ENCODE peak calls at places on chromosomes 11 and 22, in nine cellular contexts. One of them, this sample, is unnamed.

GRCh38 chr11:4187055-4187988 is 92.7 kb downstream of the RRM1 start:
- DNase-seq in NCI-H460: peak; percentile 66
- DNase-seq in GM23338: peak; percentile 91
- DNase-seq in left colon: peak; percentile 85
- DNase-seq in AG08396: peak; percentile 94
- DNase-seq in COR-L47: peak; percentile 59
- DNase-seq in left ventricle myocardium inferior: peak; percentile 93
- DNase-seq in effector CD4-positive, alpha-beta T cell: peak; percentile 74
- DNase-seq in germinal center: peak; percentile 85
- DNase-seq in this sample: peak; percentile 74

GRCh38 chr22:33921576-33922181 is 1.4 kb upstream of the LARGE1 start:
- DNase-seq in NCI-H460: no peak
- DNase-seq in GM23338: peak; percentile 93
- DNase-seq in left colon: peak; percentile 54
- DNase-seq in AG08396: peak; percentile 78
- DNase-seq in COR-L47: no peak
- DNase-seq in left ventricle myocardium inferior: peak; percentile 68
- DNase-seq in effector CD4-positive, alpha-beta T cell: no peak
- DNase-seq in germinal center: peak; percentile 39
- DNase-seq in this sample: no peak

GRCh38 chr11:28146123-28146751 is 38.0 kb downstream of the METTL15 start:
- DNase-seq in NCI-H460: peak; percentile 39
- DNase-seq in GM23338: no peak
- DNase-seq in left colon: no peak
- DNase-seq in AG08396: peak; percentile 68
- DNase-seq in COR-L47: no peak
- DNase-seq in left ventricle myocardium inferior: no peak
- DNase-seq in effector CD4-positive, alpha-beta T cell: no peak
- DNase-seq in germinal center: no peak
- DNase-seq in this sample: no peak

GRCh38 chr11:134414772-134415765 is 3.0 kb upstream of the B3GAT1 start:
- DNase-seq in NCI-H460: no peak
- DNase-seq in GM23338: no peak
- DNase-seq in left colon: no peak
- DNase-seq in AG08396: no peak
- DNase-seq in COR-L47: no peak
- DNase-seq in left ventricle myocardium inferior: no peak
- DNase-seq in effector CD4-positive, alpha-beta T cell: no peak
- DNase-seq in germinal center: no peak
- DNase-seq in this sample: no peak

GRCh38 chr11:69321877-69322350 is 28.0 kb downstream of the MYEOV start:
- DNase-seq in NCI-H460: no peak
- DNase-seq in GM23338: no peak
- DNase-seq in left colon: no peak
- DNase-seq in AG08396: peak; percentile 82
- DNase-seq in COR-L47: no peak
- DNase-seq in left ventricle myocardium inferior: no peak
- DNase-seq in effector CD4-positive, alpha-beta T cell: no peak
- DNase-seq in germinal center: no peak
- DNase-seq in this sample: no peak

GRCh38 chr22:44623771-44624510 is 78.1 kb upstream of the PRR5 start:
- DNase-seq in NCI-H460: peak; percentile 46
- DNase-seq in GM23338: peak; percentile 65
- DNase-seq in left colon: no peak
- DNase-seq in AG08396: peak; percentile 46
- DNase-seq in COR-L47: peak; percentile 20
- DNase-seq in left ventricle myocardium inferior: no peak
- DNase-seq in effector CD4-positive, alpha-beta T cell: no peak
- DNase-seq in germinal center: no peak
- DNase-seq in this sample: no peak

GRCh38 chr11:134562941-134563471 is 151.0 kb upstream of the B3GAT1 start:
- DNase-seq in NCI-H460: no peak
- DNase-seq in GM23338: no peak
- DNase-seq in left colon: no peak
- DNase-seq in AG08396: no peak
- DNase-seq in COR-L47: no peak
- DNase-seq in left ventricle myocardium inferior: no peak
- DNase-seq in effector CD4-positive, alpha-beta T cell: no peak
- DNase-seq in germinal center: no peak
- DNase-seq in this sample: no peak

GRCh38 chr22:27011131-27011530 is 353.7 kb downstream of the MIAT start:
- DNase-seq in NCI-H460: no peak
- DNase-seq in GM23338: no peak
- DNase-seq in left colon: no peak
- DNase-seq in AG08396: no peak
- DNase-seq in COR-L47: no peak
- DNase-seq in left ventricle myocardium inferior: no peak
- DNase-seq in effector CD4-positive, alpha-beta T cell: no peak
- DNase-seq in germinal center: no peak
- DNase-seq in this sample: no peak

GRCh38 chr11:5279678-5280077 is 9.9 kb upstream of the HBE1 start:
- DNase-seq in NCI-H460: no peak
- DNase-seq in GM23338: no peak
- DNase-seq in left colon: no peak
- DNase-seq in AG08396: no peak
- DNase-seq in COR-L47: no peak
- DNase-seq in left ventricle myocardium inferior: no peak
- DNase-seq in effector CD4-positive, alpha-beta T cell: no peak
- DNase-seq in germinal center: no peak
- DNase-seq in this sample: no peak

GRCh38 chr11:73055655-73056354 is 86.3 kb downstream of the FCHSD2 start:
- DNase-seq in NCI-H460: no peak
- DNase-seq in GM23338: no peak
- DNase-seq in left colon: no peak
- DNase-seq in AG08396: no peak
- DNase-seq in COR-L47: no peak
- DNase-seq in left ventricle myocardium inferior: no peak
- DNase-seq in effector CD4-positive, alpha-beta T cell: no peak
- DNase-seq in germinal center: no peak
- DNase-seq in this sample: no peak

GRCh38 chr11:129911298-129911697 is 15.9 kb upstream of the NFRKB start:
- DNase-seq in NCI-H460: no peak
- DNase-seq in GM23338: no peak
- DNase-seq in left colon: no peak
- DNase-seq in AG08396: peak; percentile 36
- DNase-seq in COR-L47: no peak
- DNase-seq in left ventricle myocardium inferior: no peak
- DNase-seq in effector CD4-positive, alpha-beta T cell: no peak
- DNase-seq in germinal center: no peak
- DNase-seq in this sample: no peak

GRCh38 chr11:71176812-71177211 is 75.6 kb downstream of the SHANK2 start:
- DNase-seq in NCI-H460: no peak
- DNase-seq in GM23338: no peak
- DNase-seq in left colon: no peak
- DNase-seq in AG08396: no peak
- DNase-seq in COR-L47: no peak
- DNase-seq in left ventricle myocardium inferior: no peak
- DNase-seq in effector CD4-positive, alpha-beta T cell: no peak
- DNase-seq in germinal center: no peak
- DNase-seq in this sample: no peak

GRCh38 chr11:117841582-117842031 is 17.1 kb upstream of the FXYD2 start:
- DNase-seq in NCI-H460: no peak
- DNase-seq in GM23338: no peak
- DNase-seq in left colon: no peak
- DNase-seq in AG08396: no peak
- DNase-seq in COR-L47: no peak
- DNase-seq in left ventricle myocardium inferior: no peak
- DNase-seq in effector CD4-positive, alpha-beta T cell: no peak
- DNase-seq in germinal center: no peak
- DNase-seq in this sample: no peak

GRCh38 chr22:40478456-40479125 is 108.2 kb downstream of the SGSM3 start:
- DNase-seq in NCI-H460: no peak
- DNase-seq in GM23338: no peak
- DNase-seq in left colon: no peak
- DNase-seq in AG08396: no peak
- DNase-seq in COR-L47: no peak
- DNase-seq in left ventricle myocardium inferior: no peak
- DNase-seq in effector CD4-positive, alpha-beta T cell: no peak
- DNase-seq in germinal center: no peak
- DNase-seq in this sample: no peak

GRCh38 chr11:126336646-126337045 is 18.8 kb upstream of the ST3GAL4 start:
- DNase-seq in NCI-H460: no peak
- DNase-seq in GM23338: peak; percentile 60
- DNase-seq in left colon: no peak
- DNase-seq in AG08396: no peak
- DNase-seq in COR-L47: no peak
- DNase-seq in left ventricle myocardium inferior: no peak
- DNase-seq in effector CD4-positive, alpha-beta T cell: no peak
- DNase-seq in germinal center: no peak
- DNase-seq in this sample: no peak

GRCh38 chr11:12626616-12627015 is 47.6 kb upstream of the TEAD1 start:
- DNase-seq in NCI-H460: no peak
- DNase-seq in GM23338: no peak
- DNase-seq in left colon: no peak
- DNase-seq in AG08396: no peak
- DNase-seq in COR-L47: no peak
- DNase-seq in left ventricle myocardium inferior: no peak
- DNase-seq in effector CD4-positive, alpha-beta T cell: no peak
- DNase-seq in germinal center: no peak
- DNase-seq in this sample: no peak

GRCh38 chr22:49047461-49047860 is 780.2 kb downstream of the BRD1 start:
- DNase-seq in NCI-H460: no peak
- DNase-seq in GM23338: no peak
- DNase-seq in left colon: no peak
- DNase-seq in AG08396: no peak
- DNase-seq in COR-L47: no peak
- DNase-seq in left ventricle myocardium inferior: no peak
- DNase-seq in effector CD4-positive, alpha-beta T cell: no peak
- DNase-seq in germinal center: no peak
- DNase-seq in this sample: no peak

GRCh38 chr11:93986716-93987115 is 34.4 kb upstream of the HEPHL1 start:
- DNase-seq in NCI-H460: no peak
- DNase-seq in GM23338: no peak
- DNase-seq in left colon: no peak
- DNase-seq in AG08396: no peak
- DNase-seq in COR-L47: peak; percentile 89
- DNase-seq in left ventricle myocardium inferior: no peak
- DNase-seq in effector CD4-positive, alpha-beta T cell: no peak
- DNase-seq in germinal center: no peak
- DNase-seq in this sample: no peak

GRCh38 chr11:102410382-102410784 is 42.2 kb downstream of the TMEM123 start:
- DNase-seq in NCI-H460: no peak
- DNase-seq in GM23338: peak; percentile 32
- DNase-seq in left colon: no peak
- DNase-seq in AG08396: no peak
- DNase-seq in COR-L47: no peak
- DNase-seq in left ventricle myocardium inferior: no peak
- DNase-seq in effector CD4-positive, alpha-beta T cell: no peak
- DNase-seq in germinal center: no peak
- DNase-seq in this sample: no peak

GRCh38 chr11:122089111-122089510 is 26.9 kb downstream of the BLID start:
- DNase-seq in NCI-H460: no peak
- DNase-seq in GM23338: no peak
- DNase-seq in left colon: no peak
- DNase-seq in AG08396: no peak
- DNase-seq in COR-L47: no peak
- DNase-seq in left ventricle myocardium inferior: no peak
- DNase-seq in effector CD4-positive, alpha-beta T cell: no peak
- DNase-seq in germinal center: no peak
- DNase-seq in this sample: no peak

GRCh38 chr22:22520667-22521602 is 865 bp upstream of the ZNF280A start:
- DNase-seq in NCI-H460: no peak
- DNase-seq in GM23338: peak; percentile 5
- DNase-seq in left colon: no peak
- DNase-seq in AG08396: no peak
- DNase-seq in COR-L47: no peak
- DNase-seq in left ventricle myocardium inferior: no peak
- DNase-seq in effector CD4-positive, alpha-beta T cell: no peak
- DNase-seq in germinal center: no peak
- DNase-seq in this sample: no peak

GRCh38 chr11:119195680-119196079 is 10.4 kb downstream of the NHERF4 start:
- DNase-seq in NCI-H460: peak; percentile 4
- DNase-seq in GM23338: peak; percentile 96
- DNase-seq in left colon: peak; percentile 67
- DNase-seq in AG08396: peak; percentile 90
- DNase-seq in COR-L47: peak; percentile 79
- DNase-seq in left ventricle myocardium inferior: no peak
- DNase-seq in effector CD4-positive, alpha-beta T cell: no peak
- DNase-seq in germinal center: no peak
- DNase-seq in this sample: no peak

GRCh38 chr22:23062616-23063538 is 7.4 kb upstream of the GNAZ start:
- DNase-seq in NCI-H460: no peak
- DNase-seq in GM23338: no peak
- DNase-seq in left colon: no peak
- DNase-seq in AG08396: no peak
- DNase-seq in COR-L47: no peak
- DNase-seq in left ventricle myocardium inferior: no peak
- DNase-seq in effector CD4-positive, alpha-beta T cell: no peak
- DNase-seq in germinal center: no peak
- DNase-seq in this sample: no peak